ENCODE peak calls at places on chromosomes 3 and 15, in ten cellular contexts. D is cardiac fibroblast; X is breast epithelium; R is upper lobe of right lung; Y is fibroblast of pulmonary artery; N is left lung; B is progenitor cell of endocrine pancreas; H is CD8-positive, alpha-beta T cell; A is AG09309; F is endothelial cell of umbilical vein. O is an unnamed sample.

GRCh38 chr3:187293514-187293870 is 2.0 kb upstream of the MASP1 start:
- DNase-seq in D (no peak), X (no peak), R (no peak), Y (no peak), N (no peak), B (no peak), H (no peak), A (no peak), F (no peak), O (no peak)

GRCh38 chr3:155232605-155233004 is 60.9 kb downstream of the STRIT1 start:
- DNase-seq in D (peak; percentile 98), X (peak; percentile 85), R (no peak), Y (peak; percentile 95), N (no peak), B (no peak), H (no peak), A (peak; percentile 92), F (no peak), O (no peak)

GRCh38 chr3:142117052-142117451 is 32.3 kb downstream of the TFDP2 start:
- DNase-seq in D (peak; percentile 28), X (no peak), R (no peak), Y (peak; percentile 15), N (no peak), B (no peak), H (no peak), A (no peak), F (no peak), O (no peak)

GRCh38 chr15:88108991-88109390 is 147.5 kb downstream of the NTRK3 start:
- DNase-seq in D (no peak), X (no peak), R (no peak), Y (no peak), N (no peak), B (no peak), H (no peak), A (no peak), F (no peak), O (no peak)

GRCh38 chr3:33848624-33849347 is 50.4 kb downstream of the PDCD6IP start:
- DNase-seq in D (no peak), X (no peak), R (no peak), Y (no peak), N (no peak), B (no peak), H (peak; percentile 52), A (no peak), F (peak; percentile 43), O (no peak)

GRCh38 chr3:114411811-114412803 is 118.3 kb downstream of the TIGIT start:
- DNase-seq in D (peak; percentile 81), X (no peak), R (no peak), Y (peak; percentile 51), N (no peak), B (no peak), H (no peak), A (no peak), F (peak; percentile 16), O (no peak)

GRCh38 chr3:45929042-45929679 is 14.1 kb upstream of the CXCR6 start:
- DNase-seq in D (peak; percentile 47), X (no peak), R (peak; percentile 61), Y (no peak), N (no peak), B (peak; percentile 15), H (peak; percentile 66), A (no peak), F (peak; percentile 12), O (peak; percentile 54)

GRCh38 chr15:72319360-72319984 is 485 bp downstream of the CELF6 start:
- DNase-seq in D (peak; percentile 43), X (peak; percentile 25), R (peak; percentile 87), Y (peak; percentile 65), N (peak; percentile 95), B (peak; percentile 82), H (no peak), A (no peak), F (peak; percentile 53), O (peak; percentile 57)

GRCh38 chr3:4583441-4583840 is 90.3 kb downstream of the ITPR1 start:
- DNase-seq in D (peak; percentile 58), X (peak; percentile 32), R (no peak), Y (peak; percentile 78), N (no peak), B (no peak), H (no peak), A (no peak), F (no peak), O (no peak)

GRCh38 chr3:4586381-4586780 is 93.2 kb downstream of the ITPR1 start:
- DNase-seq in D (no peak), X (no peak), R (no peak), Y (no peak), N (no peak), B (no peak), H (no peak), A (no peak), F (no peak), O (no peak)

GRCh38 chr3:4587061-4587837 is 94.1 kb downstream of the ITPR1 start:
- DNase-seq in D (peak; percentile 50), X (no peak), R (no peak), Y (peak; percentile 30), N (no peak), B (no peak), H (no peak), A (no peak), F (no peak), O (no peak)

GRCh38 chr3:4582634-4583033 is 89.5 kb downstream of the ITPR1 start:
- DNase-seq in D (peak; percentile 69), X (no peak), R (no peak), Y (peak; percentile 67), N (no peak), B (no peak), H (no peak), A (no peak), F (no peak), O (no peak)

GRCh38 chr3:4584537-4585249 is 91.5 kb downstream of the ITPR1 start:
- DNase-seq in D (peak; percentile 76), X (peak; percentile 33), R (no peak), Y (peak; percentile 73), N (no peak), B (no peak), H (no peak), A (no peak), F (peak; percentile 18), O (no peak)
- TF ChIP-seq CTCF in D (no peak), X (no peak), R (no peak), Y (peak; percentile 34), N (no peak), B (no peak), H (no peak), A (no peak), F (no peak), O (no peak)

GRCh38 chr3:160490166-160490565 is 40.6 kb upstream of the TRIM59 start:
- DNase-seq in D (no peak), X (no peak), R (no peak), Y (no peak), N (no peak), B (no peak), H (no peak), A (no peak), F (no peak), O (no peak)

GRCh38 chr3:160482796-160483195 is 33.2 kb upstream of the TRIM59 start:
- DNase-seq in D (no peak), X (no peak), R (no peak), Y (no peak), N (no peak), B (no peak), H (no peak), A (no peak), F (no peak), O (no peak)

GRCh38 chr3:160481856-160482255 is 32.3 kb upstream of the TRIM59 start:
- DNase-seq in D (no peak), X (no peak), R (no peak), Y (no peak), N (no peak), B (no peak), H (no peak), A (no peak), F (no peak), O (no peak)

GRCh38 chr3:160485931-160486330 is 36.3 kb upstream of the TRIM59 start:
- DNase-seq in D (no peak), X (no peak), R (no peak), Y (no peak), N (no peak), B (no peak), H (no peak), A (no peak), F (peak; percentile 28), O (no peak)

DNA sequence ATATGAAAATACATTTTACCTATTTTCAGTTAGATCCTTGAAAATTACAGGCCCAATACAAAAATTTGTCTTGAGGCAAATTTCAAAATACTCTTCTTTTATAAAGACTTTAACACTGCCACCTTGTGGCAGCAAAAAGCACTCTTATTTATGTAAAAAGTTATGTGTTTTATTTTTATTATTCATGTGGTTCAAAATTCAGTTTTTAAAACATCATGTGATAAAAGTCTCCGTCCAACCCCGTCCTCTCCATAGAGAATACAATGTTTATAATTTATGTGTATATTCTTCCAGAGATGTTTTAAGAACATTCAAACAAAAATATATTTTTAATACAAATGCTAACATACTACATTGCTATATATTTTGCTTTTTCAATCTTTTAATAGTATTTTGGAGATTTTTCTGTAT is 36.9 kb upstream of the TRIM59 start:
- DNase-seq in D (peak; percentile 80), X (no peak), R (no peak), Y (peak; percentile 69), N (no peak), B (no peak), H (no peak), A (peak; percentile 32), F (peak; percentile 44), O (no peak)
- TF ChIP-seq CTCF in D (peak; percentile 35), X (peak; percentile 10), R (peak; percentile 75), Y (peak; percentile 50), N (peak; percentile 46), B (peak; percentile 80), H (peak; percentile 84), A (peak; percentile 42), F (peak; percentile 36), O (peak; percentile 62)

GRCh38 chr3:127064391-127065137 is 81.6 kb downstream of the PLXNA1 start:
- DNase-seq in D (peak; percentile 67), X (no peak), R (peak; percentile 39), Y (peak; percentile 27), N (peak; percentile 34), B (no peak), H (no peak), A (peak; percentile 8), F (no peak), O (no peak)

GRCh38 chr3:127062926-127063325 is 80.0 kb downstream of the PLXNA1 start:
- DNase-seq in D (no peak), X (no peak), R (peak; percentile 57), Y (no peak), N (peak; percentile 59), B (no peak), H (no peak), A (no peak), F (no peak), O (no peak)

GRCh38 chr3:127059032-127059560 is 76.2 kb downstream of the PLXNA1 start:
- DNase-seq in D (no peak), X (no peak), R (no peak), Y (no peak), N (no peak), B (no peak), H (no peak), A (peak; percentile 5), F (no peak), O (no peak)

GRCh38 chr3:127063916-127064315 is 81.0 kb downstream of the PLXNA1 start:
- DNase-seq in D (no peak), X (no peak), R (no peak), Y (no peak), N (peak; percentile 30), B (no peak), H (no peak), A (no peak), F (no peak), O (no peak)

GRCh38 chr3:127061641-127062040 is 78.7 kb downstream of the PLXNA1 start:
- DNase-seq in D (no peak), X (no peak), R (no peak), Y (no peak), N (no peak), B (no peak), H (no peak), A (no peak), F (no peak), O (no peak)
- TF ChIP-seq CTCF in D (no peak), X (no peak), R (no peak), Y (no peak), N (no peak), B (no peak), H (no peak), A (no peak), F (no peak), O (no peak)

GRCh38 chr3:72606005-72606800 is 242.0 kb downstream of the SHQ1 start:
- DNase-seq in D (no peak), X (no peak), R (no peak), Y (no peak), N (no peak), B (no peak), H (no peak), A (no peak), F (no peak), O (no peak)
- TF ChIP-seq CTCF in D (no peak), X (no peak), R (no peak), Y (no peak), N (no peak), B (no peak), H (no peak), A (no peak), F (no peak), O (no peak)

O was measured in activated B cell treated with CpG ODN at 0.5 μM for 24 hours.